ENCODE peak calls at places on chromosomes 5 and 9, in ten cellular contexts. H, M, Z, J, X, K, E, V, W and S are unnamed samples.

GRCh38 chr5:30894811-30895210 is 298.7 kb upstream of the CDH6 start:
- DNase-seq in K (no peak), H (no peak), Z (no peak), J (no peak), V (no peak), M (no peak), W (no peak), X (no peak), E (no peak), S (no peak)

GRCh38 chr5:141100243-141100805 is at the start of gene PCDHB3:
- DNase-seq in X (no peak), M (no peak), H (no peak), E (peak), J (no peak), W (peak), V (no peak), Z (peak), K (peak), S (peak)

GRCh38 chr9:38311382-38312270 is 80.9 kb upstream of the ALDH1B1 start:
- DNase-seq in W (peak), K (peak), Z (peak), X (no peak), H (no peak), E (no peak), J (peak), M (no peak), V (no peak), S (no peak)

GRCh38 chr9:18981471-18982245 is 51.4 kb downstream of the SAXO1 start:
- DNase-seq in M (no peak), J (no peak), X (no peak), K (no peak), V (no peak), W (no peak), H (no peak), E (no peak), Z (no peak), S (no peak)

GRCh38 chr5:82358454-82358853 is 80.3 kb upstream of the RPS23 start:
- DNase-seq in V (no peak), W (no peak), K (no peak), H (no peak), X (no peak), Z (no peak), J (no peak), E (no peak), M (no peak), S (no peak)

GRCh38 chr5:39017504-39017903 is 56.7 kb downstream of the RICTOR start:
- DNase-seq in Z (no peak), W (no peak), X (no peak), J (no peak), M (no peak), E (no peak), H (no peak), K (no peak), V (no peak), S (no peak)

GRCh38 chr9:16410601-16411285 is 459.7 kb downstream of the BNC2 start:
- DNase-seq in M (no peak), V (no peak), J (no peak), E (no peak), Z (no peak), W (no peak), K (no peak), H (no peak), X (no peak), S (no peak)

GRCh38 chr5:112492291-112492690 is 73.2 kb upstream of the EPB41L4A start:
- DNase-seq in K (peak), H (no peak), Z (peak), J (peak), E (peak), X (no peak), W (peak), M (peak), V (no peak), S (peak)

GRCh38 chr5:31347558-31347905 is 154.0 kb downstream of the CDH6 start:
- DNase-seq in V (no peak), E (no peak), Z (no peak), K (no peak), H (no peak), J (no peak), M (no peak), W (no peak), X (no peak), S (no peak)

GRCh38 chr5:150486402-150487198 is 21.3 kb upstream of the NDST1 start:
- DNase-seq in H (peak), W (peak), V (peak), E (peak), M (peak), K (peak), Z (peak), J (peak), X (peak), S (peak)

GRCh38 chr5:173301695-173302545 is 26.3 kb downstream of the STC2 start:
- DNase-seq in W (no peak), J (no peak), K (no peak), E (no peak), M (no peak), H (no peak), V (no peak), X (no peak), Z (no peak), S (no peak)